ENCODE peak calls at places on chromosomes 5 and 9, in four cellular contexts. P is H1, T is K562, R is SK-N-SH. H is an unnamed sample.

GRCh38 chr9:100066539-100066938 is 32.3 kb downstream of the ERP44 start:
- DNase-seq in P (no peak), T (no peak), R (no peak), H (peak)

GRCh38 chr5:85838781-85839180 is 779.0 kb upstream of the COX7C start:
- DNase-seq in P (no peak), T (no peak), R (no peak), H (no peak)

GRCh38 chr5:91223886-91224285 is 159.2 kb downstream of the ARRDC3 start:
- DNase-seq in P (no peak), T (no peak), R (no peak), H (no peak)

GRCh38 chr9:22238809-22239684 is 207.6 kb upstream of the DMRTA1 start:
- DNase-seq in P (no peak), T (no peak), R (no peak), H (no peak)

GRCh38 chr5:64603676-64604075 is 86.6 kb upstream of the SHISAL2B start:
- DNase-seq in P (no peak), T (no peak), R (no peak), H (no peak)

GRCh38 chr5:180950291-180950949 is 38.2 kb upstream of the BTNL3 start:
- DNase-seq in P (no peak), T (no peak), R (no peak), H (no peak)

GRCh38 chr9:108618906-108619550 is 236.8 kb downstream of the ACTL7B start:
- DNase-seq in P (no peak), T (no peak), R (no peak), H (no peak)

GRCh38 chr9:83199240-83199639 is 136.3 kb upstream of the RASEF start:
- DNase-seq in P (no peak), T (peak), R (peak), H (no peak)

GRCh38 chr5:147813696-147814095 is 17.8 kb downstream of the SPINK1 start:
- DNase-seq in P (no peak), T (no peak), R (no peak), H (no peak)

GRCh38 chr9:137544176-137544755 is 5.9 kb downstream of the PNPLA7 start:
- DNase-seq in P (no peak), T (no peak), R (no peak), H (no peak)

GRCh38 chr5:54742417-54742889 is 224.9 kb downstream of the SNX18 start:
- DNase-seq in P (no peak), T (peak), R (no peak), H (no peak)

GRCh38 chr5:151596839-151597539 is 5.9 kb upstream of the FAT2 start:
- DNase-seq in P (no peak), T (no peak), R (no peak), H (no peak)

GRCh38 chr9:91682806-91683205 is 259.2 kb upstream of the NFIL3 start:
- DNase-seq in P (no peak), T (no peak), R (no peak), H (no peak)

GRCh38 chr5:132254321-132254977 is 3.0 kb upstream of the PDLIM4 start:
- DNase-seq in P (no peak), T (no peak), R (no peak), H (no peak)

GRCh38 chr9:20670395-20670794 is 13.7 kb upstream of the FOCAD start:
- DNase-seq in P (no peak), T (no peak), R (no peak), H (no peak)

GRCh38 chr9:91117959-91118651 is 243.6 kb downstream of the AUH start:
- DNase-seq in P (peak), T (peak), R (no peak), H (no peak)

GRCh38 chr5:983568-983967 is 25.0 kb upstream of the NKD2 start:
- DNase-seq in P (no peak), T (no peak), R (no peak), H (no peak)

GRCh38 chr9:114745879-114746550 is 59.8 kb downstream of the TNFSF15 start:
- DNase-seq in P (no peak), T (peak), R (no peak), H (no peak)

GRCh38 chr9:114742947-114743346 is 61.0 kb upstream of the TEX48 start:
- DNase-seq in P (no peak), T (no peak), R (no peak), H (no peak)

GRCh38 chr9:114743446-114743845 is 61.5 kb upstream of the TEX48 start:
- DNase-seq in P (no peak), T (no peak), R (no peak), H (no peak)

GRCh38 chr9:114746591-114746990 is 59.2 kb downstream of the TNFSF15 start:
- DNase-seq in P (no peak), T (no peak), R (no peak), H (no peak)

GRCh38 chr9:114745108-114745848 is 60.6 kb downstream of the TNFSF15 start:
- DNase-seq in P (no peak), T (no peak), R (no peak), H (no peak)
- TF ChIP-seq NRF1 in P (no peak), T (no peak), R (no peak), H (no peak)

DNA sequence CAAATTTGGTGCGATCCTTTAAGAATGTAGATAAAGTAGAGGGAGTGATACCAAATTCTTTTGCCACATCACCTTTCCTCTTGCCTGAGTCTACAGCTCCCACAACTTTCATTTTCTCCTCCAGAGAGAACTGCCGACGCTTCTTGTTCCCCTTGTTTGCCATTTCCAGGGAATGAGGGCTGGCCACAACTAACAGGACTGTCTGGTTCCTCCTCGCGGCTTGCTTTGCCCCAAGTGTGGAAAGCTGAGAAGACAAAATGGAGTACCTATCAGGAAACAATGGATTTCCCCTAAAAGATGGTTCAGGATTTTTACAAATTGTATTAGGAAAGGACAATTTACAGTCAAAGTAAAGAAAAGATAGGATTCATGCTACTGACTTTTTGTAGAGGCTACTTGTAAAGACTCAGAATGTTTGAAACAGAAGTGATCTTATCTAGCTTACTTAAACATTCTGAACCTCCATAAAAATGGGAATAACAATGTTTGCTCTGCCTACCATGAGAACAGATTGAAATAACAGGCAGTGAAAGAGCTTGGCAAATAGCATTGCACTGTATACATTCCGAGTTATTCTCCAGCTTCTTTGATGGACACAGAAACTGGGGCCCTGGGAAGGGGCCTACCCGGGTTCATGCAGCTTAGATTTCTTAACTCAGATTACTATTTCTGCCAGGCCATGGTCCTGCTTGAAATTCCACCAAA is 4.1 kb downstream of the TIGD6 start:
- DNase-seq in P (no peak), T (no peak), R (no peak), H (no peak)
- TF ChIP-seq NRF1 in P (no peak), T (no peak), R (no peak), H (no peak)

DNA sequence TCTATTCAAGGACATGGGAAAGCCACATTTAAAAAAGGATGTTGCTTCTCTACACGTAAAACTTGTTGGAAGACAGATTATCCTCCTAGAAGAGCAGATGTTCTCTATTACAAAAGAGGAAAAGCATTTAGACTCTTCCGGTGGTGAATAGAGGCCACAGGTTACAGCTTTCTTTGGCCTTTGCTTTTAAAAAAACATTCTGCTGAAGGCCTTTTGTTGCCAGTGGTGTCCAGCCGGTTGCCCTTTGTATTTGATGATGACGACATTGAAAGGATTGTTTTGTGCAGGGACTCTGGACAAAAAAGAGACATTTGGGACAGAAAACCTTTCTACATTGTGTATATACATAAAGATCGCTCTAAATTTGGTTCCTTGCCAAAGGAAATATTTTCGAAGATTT is 180.3 kb downstream of the C9orf152 start:
- DNase-seq in P (no peak), T (no peak), R (no peak), H (no peak)
- TF ChIP-seq NRF1 in P (no peak), T (no peak), R (no peak), H (no peak)

GRCh38 chr5:123538670-123539459 is 26.9 kb downstream of the CSNK1G3 start:
- DNase-seq in P (no peak), T (no peak), R (no peak), H (no peak)
- TF ChIP-seq NRF1 in P (no peak), T (no peak), R (no peak), H (no peak)

H was measured in GM12878.